ENCODE peak calls at places on chromosomes 7 and 10, in eight cellular contexts. One of them, this sample, is unnamed.
A peak's percentile ranks its signal among the peaks of the same experiment; 100 is the strongest.

GRCh38 chr7:80147543-80148376 is 13.1 kb downstream of the GNAI1 start:
- DNase-seq in A549: peak; percentile 47
- DNase-seq in hepatocyte: no peak
- DNase-seq in sigmoid colon: no peak
- DNase-seq in cardiac fibroblast: peak; percentile 94
- DNase-seq in AG09309: peak; percentile 86
- DNase-seq in fibroblast of lung: peak; percentile 93
- DNase-seq in fibroblast of mammary gland: peak; percentile 93
- DNase-seq in this sample: peak; percentile 69

GRCh38 chr10:7593068-7593467 is 73.7 kb downstream of the ITIH5 start:
- DNase-seq in A549: no peak
- DNase-seq in hepatocyte: no peak
- DNase-seq in sigmoid colon: peak; percentile 92
- DNase-seq in cardiac fibroblast: no peak
- DNase-seq in AG09309: no peak
- DNase-seq in fibroblast of lung: peak; percentile 39
- DNase-seq in fibroblast of mammary gland: no peak
- DNase-seq in this sample: no peak

GRCh38 chr7:7895004-7895650 is 73.5 kb upstream of the GLCCI1 start:
- DNase-seq in A549: no peak
- DNase-seq in hepatocyte: no peak
- DNase-seq in sigmoid colon: no peak
- DNase-seq in cardiac fibroblast: no peak
- DNase-seq in AG09309: no peak
- DNase-seq in fibroblast of lung: no peak
- DNase-seq in fibroblast of mammary gland: no peak
- DNase-seq in this sample: no peak

GRCh38 chr7:31122649-31123058 is 70.5 kb downstream of the ADCYAP1R1 start:
- DNase-seq in A549: peak; percentile 76
- DNase-seq in hepatocyte: peak; percentile 86
- DNase-seq in sigmoid colon: peak; percentile 86
- DNase-seq in cardiac fibroblast: peak; percentile 95
- DNase-seq in AG09309: peak; percentile 71
- DNase-seq in fibroblast of lung: peak; percentile 93
- DNase-seq in fibroblast of mammary gland: peak; percentile 90
- DNase-seq in this sample: peak; percentile 83

GRCh38 chr7:19930051-19930450 is 156.6 kb upstream of the TMEM196 start:
- DNase-seq in A549: no peak
- DNase-seq in hepatocyte: no peak
- DNase-seq in sigmoid colon: no peak
- DNase-seq in cardiac fibroblast: no peak
- DNase-seq in AG09309: no peak
- DNase-seq in fibroblast of lung: no peak
- DNase-seq in fibroblast of mammary gland: no peak
- DNase-seq in this sample: no peak

GRCh38 chr10:117462424-117462792 is 80.1 kb upstream of the EMX2 start:
- DNase-seq in A549: no peak
- DNase-seq in hepatocyte: peak; percentile 35
- DNase-seq in sigmoid colon: no peak
- DNase-seq in cardiac fibroblast: peak; percentile 22
- DNase-seq in AG09309: no peak
- DNase-seq in fibroblast of lung: no peak
- DNase-seq in fibroblast of mammary gland: no peak
- DNase-seq in this sample: no peak

GRCh38 chr7:154860621-154861375 is 142.1 kb downstream of the PAXIP1 start:
- DNase-seq in A549: no peak
- DNase-seq in hepatocyte: no peak
- DNase-seq in sigmoid colon: peak; percentile 26
- DNase-seq in cardiac fibroblast: no peak
- DNase-seq in AG09309: no peak
- DNase-seq in fibroblast of lung: no peak
- DNase-seq in fibroblast of mammary gland: no peak
- DNase-seq in this sample: no peak

GRCh38 chr10:44759122-44759521 is 152.0 kb upstream of the TMEM72 start:
- DNase-seq in A549: no peak
- DNase-seq in hepatocyte: no peak
- DNase-seq in sigmoid colon: no peak
- DNase-seq in cardiac fibroblast: no peak
- DNase-seq in AG09309: no peak
- DNase-seq in fibroblast of lung: no peak
- DNase-seq in fibroblast of mammary gland: no peak
- DNase-seq in this sample: no peak

GRCh38 chr7:79096361-79096805 is 357.1 kb downstream of the MAGI2 start:
- DNase-seq in A549: no peak
- DNase-seq in hepatocyte: no peak
- DNase-seq in sigmoid colon: no peak
- DNase-seq in cardiac fibroblast: no peak
- DNase-seq in AG09309: no peak
- DNase-seq in fibroblast of lung: no peak
- DNase-seq in fibroblast of mammary gland: peak; percentile 25
- DNase-seq in this sample: no peak

GRCh38 chr10:1119027-1119426 is 62.8 kb downstream of the WDR37 start:
- DNase-seq in A549: no peak
- DNase-seq in hepatocyte: no peak
- DNase-seq in sigmoid colon: no peak
- DNase-seq in cardiac fibroblast: no peak
- DNase-seq in AG09309: no peak
- DNase-seq in fibroblast of lung: no peak
- DNase-seq in fibroblast of mammary gland: no peak
- DNase-seq in this sample: no peak

DNA sequence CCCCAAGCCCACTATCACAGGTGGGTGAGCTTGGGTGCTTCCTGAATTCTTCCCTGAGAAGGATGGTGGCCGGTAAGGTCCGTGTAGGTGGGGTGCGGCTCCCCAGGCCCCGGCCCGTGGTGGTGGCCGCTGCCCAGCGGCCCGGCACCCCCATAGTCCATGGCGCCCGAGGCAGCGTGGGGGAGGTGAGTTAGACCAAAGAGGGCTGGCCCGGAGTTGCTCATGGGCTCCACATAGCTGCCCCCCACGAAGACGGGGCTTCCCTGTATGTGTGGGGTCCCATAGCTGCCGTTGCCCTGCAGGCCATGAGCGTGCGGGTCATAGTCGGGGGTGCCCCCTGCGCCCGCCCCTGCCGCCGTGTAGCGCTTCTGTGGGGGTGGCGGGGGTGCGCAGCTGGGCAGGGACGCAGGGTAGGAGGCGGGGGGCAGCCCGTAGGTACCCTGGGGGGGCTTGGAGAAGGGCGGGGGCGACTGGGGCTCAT is 5.5 kb upstream of the HOXA2 start:
- DNase-seq in A549: no peak
- DNase-seq in hepatocyte: no peak
- DNase-seq in sigmoid colon: peak; percentile 71
- DNase-seq in cardiac fibroblast: no peak
- DNase-seq in AG09309: no peak
- DNase-seq in fibroblast of lung: no peak
- DNase-seq in fibroblast of mammary gland: no peak
- DNase-seq in this sample: no peak
- H3K4me3 ChIP-seq in A549: no peak overlapping the region
- H3K4me3 ChIP-seq in hepatocyte: no peak overlapping the region
- H3K4me3 ChIP-seq in sigmoid colon: peak overlapping the region; percentile 32
- H3K4me3 ChIP-seq in cardiac fibroblast: no peak overlapping the region
- H3K4me3 ChIP-seq in AG09309: no peak overlapping the region
- H3K4me3 ChIP-seq in fibroblast of lung: peak overlapping the region; percentile 48
- H3K4me3 ChIP-seq in fibroblast of mammary gland: peak overlapping the region; percentile 1
- H3K4me3 ChIP-seq in this sample: peak overlapping the region; percentile 32

GRCh38 chr10:132396495-132397035 is 435 bp upstream of the PWWP2B start:
- DNase-seq in A549: peak; percentile 42
- DNase-seq in hepatocyte: peak; percentile 90
- DNase-seq in sigmoid colon: peak; percentile 85
- DNase-seq in cardiac fibroblast: peak; percentile 48
- DNase-seq in AG09309: no peak
- DNase-seq in fibroblast of lung: peak; percentile 37
- DNase-seq in fibroblast of mammary gland: peak; percentile 14
- DNase-seq in this sample: no peak
- TF ChIP-seq CTCF in A549: peak; percentile 35
- TF ChIP-seq CTCF in hepatocyte: peak; percentile 24
- TF ChIP-seq CTCF in sigmoid colon: no peak
- TF ChIP-seq CTCF in cardiac fibroblast: no peak
- TF ChIP-seq CTCF in AG09309: no peak
- TF ChIP-seq CTCF in fibroblast of lung: no peak
- TF ChIP-seq CTCF in fibroblast of mammary gland: no peak
- TF ChIP-seq CTCF in this sample: peak; percentile 3

DNA sequence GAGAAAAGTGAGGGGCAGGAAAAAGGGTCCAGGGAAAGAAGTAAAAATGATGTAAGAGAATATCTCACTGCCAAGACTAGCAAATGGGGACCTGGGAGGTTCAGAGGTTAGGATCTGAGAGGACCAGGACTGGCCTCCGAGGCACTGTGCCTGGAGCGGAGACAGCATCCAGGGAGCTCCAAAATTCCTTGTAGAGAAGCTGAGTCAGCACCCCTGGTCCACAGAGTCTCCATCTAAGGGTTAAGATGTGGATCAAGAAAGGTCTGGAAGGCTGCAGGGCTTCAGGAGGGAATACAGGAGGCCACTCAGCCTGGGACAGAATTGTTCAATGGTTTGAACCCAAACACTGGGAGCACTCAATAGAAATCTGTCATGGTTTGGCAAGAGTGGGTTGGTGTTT is 30.6 kb downstream of the ZNF503 start:
- DNase-seq in A549: no peak
- DNase-seq in hepatocyte: no peak
- DNase-seq in sigmoid colon: no peak
- DNase-seq in cardiac fibroblast: no peak
- DNase-seq in AG09309: no peak
- DNase-seq in fibroblast of lung: no peak
- DNase-seq in fibroblast of mammary gland: no peak
- DNase-seq in this sample: no peak
- H3K4me3 ChIP-seq in A549: no peak overlapping the region
- H3K4me3 ChIP-seq in hepatocyte: no peak overlapping the region
- H3K4me3 ChIP-seq in sigmoid colon: no peak overlapping the region
- H3K4me3 ChIP-seq in cardiac fibroblast: no peak overlapping the region
- H3K4me3 ChIP-seq in AG09309: no peak overlapping the region
- H3K4me3 ChIP-seq in fibroblast of lung: no peak overlapping the region
- H3K4me3 ChIP-seq in fibroblast of mammary gland: no peak overlapping the region
- H3K4me3 ChIP-seq in this sample: no peak overlapping the region

GRCh38 chr10:121063744-121064143 is 212.6 kb downstream of the WDR11 start:
- DNase-seq in A549: no peak
- DNase-seq in hepatocyte: peak; percentile 77
- DNase-seq in sigmoid colon: no peak
- DNase-seq in cardiac fibroblast: no peak
- DNase-seq in AG09309: no peak
- DNase-seq in fibroblast of lung: no peak
- DNase-seq in fibroblast of mammary gland: no peak
- DNase-seq in this sample: no peak
- TF ChIP-seq CTCF in A549: no peak
- TF ChIP-seq CTCF in hepatocyte: no peak
- TF ChIP-seq CTCF in sigmoid colon: no peak
- TF ChIP-seq CTCF in cardiac fibroblast: no peak
- TF ChIP-seq CTCF in AG09309: no peak
- TF ChIP-seq CTCF in fibroblast of lung: no peak
- TF ChIP-seq CTCF in fibroblast of mammary gland: no peak
- TF ChIP-seq CTCF in this sample: no peak

DNA sequence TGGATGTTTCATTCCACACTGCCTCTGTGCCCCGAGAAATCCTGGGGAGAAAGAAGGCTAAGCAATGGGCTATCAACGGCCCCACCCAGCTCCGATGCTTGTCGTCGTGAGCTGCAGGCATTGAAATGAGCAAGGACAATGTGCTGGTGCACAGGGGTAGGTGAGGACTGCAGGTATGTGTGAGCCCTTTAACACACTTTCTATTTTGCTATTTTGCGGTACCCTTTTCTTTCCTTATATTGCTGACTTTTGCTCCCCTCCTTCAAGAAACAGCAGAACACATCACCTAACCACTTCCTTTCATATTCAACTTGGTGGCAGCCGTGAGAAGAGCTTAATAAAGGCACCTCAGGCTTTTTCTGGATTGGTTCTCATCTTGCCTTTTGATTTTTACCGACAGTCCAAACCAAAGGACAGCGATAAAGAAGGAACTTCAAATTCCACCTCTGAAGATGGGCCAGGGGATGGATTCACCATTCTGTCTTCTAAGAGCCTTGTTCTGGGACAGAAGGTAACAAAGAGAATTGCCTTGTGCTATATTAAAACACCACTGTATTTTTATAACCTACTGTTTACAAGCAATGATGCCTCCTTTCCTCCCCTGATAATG is 39.2 kb downstream of the AIFM2 start:
- DNase-seq in A549: no peak
- DNase-seq in hepatocyte: no peak
- DNase-seq in sigmoid colon: no peak
- DNase-seq in cardiac fibroblast: no peak
- DNase-seq in AG09309: no peak
- DNase-seq in fibroblast of lung: no peak
- DNase-seq in fibroblast of mammary gland: no peak
- DNase-seq in this sample: no peak
- H3K4me3 ChIP-seq in A549: no peak overlapping the region
- H3K4me3 ChIP-seq in hepatocyte: no peak overlapping the region
- H3K4me3 ChIP-seq in sigmoid colon: no peak overlapping the region
- H3K4me3 ChIP-seq in cardiac fibroblast: no peak overlapping the region
- H3K4me3 ChIP-seq in AG09309: no peak overlapping the region
- H3K4me3 ChIP-seq in fibroblast of lung: no peak overlapping the region
- H3K4me3 ChIP-seq in fibroblast of mammary gland: no peak overlapping the region
- H3K4me3 ChIP-seq in this sample: no peak overlapping the region

GRCh38 chr7:47484457-47484856 is 97.5 kb downstream of the TNS3 start:
- DNase-seq in A549: no peak
- DNase-seq in hepatocyte: no peak
- DNase-seq in sigmoid colon: no peak
- DNase-seq in cardiac fibroblast: no peak
- DNase-seq in AG09309: no peak
- DNase-seq in fibroblast of lung: no peak
- DNase-seq in fibroblast of mammary gland: no peak
- DNase-seq in this sample: no peak

GRCh38 chr7:47484923-47485639 is 96.8 kb downstream of the TNS3 start:
- DNase-seq in A549: no peak
- DNase-seq in hepatocyte: no peak
- DNase-seq in sigmoid colon: no peak
- DNase-seq in cardiac fibroblast: no peak
- DNase-seq in AG09309: no peak
- DNase-seq in fibroblast of lung: peak; percentile 24
- DNase-seq in fibroblast of mammary gland: peak; percentile 25
- DNase-seq in this sample: no peak

GRCh38 chr7:47482013-47482761 is 99.7 kb downstream of the TNS3 start:
- DNase-seq in A549: no peak
- DNase-seq in hepatocyte: peak; percentile 78
- DNase-seq in sigmoid colon: no peak
- DNase-seq in cardiac fibroblast: peak; percentile 83
- DNase-seq in AG09309: peak; percentile 74
- DNase-seq in fibroblast of lung: peak; percentile 94
- DNase-seq in fibroblast of mammary gland: peak; percentile 96
- DNase-seq in this sample: peak; percentile 59

GRCh38 chr7:47485640-47486435 is 96.1 kb downstream of the TNS3 start:
- DNase-seq in A549: peak; percentile 42
- DNase-seq in hepatocyte: peak; percentile 72
- DNase-seq in sigmoid colon: no peak
- DNase-seq in cardiac fibroblast: no peak
- DNase-seq in AG09309: no peak
- DNase-seq in fibroblast of lung: peak; percentile 26
- DNase-seq in fibroblast of mammary gland: peak; percentile 29
- DNase-seq in this sample: no peak

DNA sequence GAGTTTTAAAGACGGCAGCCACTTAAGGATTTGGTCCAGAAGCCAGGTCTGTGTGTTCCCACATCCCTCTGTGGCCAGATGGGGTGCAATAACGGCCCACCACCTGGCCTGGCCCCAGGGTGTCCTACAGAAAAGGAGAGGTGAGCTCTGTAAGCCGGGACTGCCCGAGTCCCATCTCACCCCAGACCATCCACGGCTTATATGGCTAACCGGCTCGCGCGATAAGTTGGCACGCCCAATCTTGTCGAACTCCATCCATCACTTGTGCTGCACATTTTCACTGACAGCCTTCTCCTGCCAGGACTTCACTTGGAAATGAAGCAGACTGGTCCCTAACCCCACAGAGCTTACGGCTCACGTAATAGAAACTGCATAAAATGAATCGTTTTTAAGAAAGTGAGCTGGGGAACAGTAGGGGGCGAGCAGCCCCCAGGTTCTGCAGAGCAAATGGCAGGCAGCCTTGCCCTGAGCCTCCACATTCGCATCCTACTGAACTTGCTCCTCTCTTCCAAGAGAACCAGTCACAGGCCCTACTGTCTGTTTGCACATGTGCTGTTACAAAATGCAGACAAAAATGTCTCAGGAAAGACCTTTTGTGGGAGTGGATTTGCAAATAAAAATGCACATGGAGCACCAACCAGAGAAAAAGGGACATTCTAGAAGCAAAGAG is 98.2 kb downstream of the TNS3 start:
- DNase-seq in A549: no peak
- DNase-seq in hepatocyte: no peak
- DNase-seq in sigmoid colon: no peak
- DNase-seq in cardiac fibroblast: peak; percentile 52
- DNase-seq in AG09309: no peak
- DNase-seq in fibroblast of lung: peak; percentile 74
- DNase-seq in fibroblast of mammary gland: peak; percentile 49
- DNase-seq in this sample: no peak
- TF ChIP-seq CTCF in A549: peak; percentile 18
- TF ChIP-seq CTCF in hepatocyte: peak; percentile 36
- TF ChIP-seq CTCF in sigmoid colon: no peak
- TF ChIP-seq CTCF in cardiac fibroblast: peak; percentile 17
- TF ChIP-seq CTCF in AG09309: no peak
- TF ChIP-seq CTCF in fibroblast of lung: peak; percentile 20
- TF ChIP-seq CTCF in fibroblast of mammary gland: peak; percentile 36
- TF ChIP-seq CTCF in this sample: peak; percentile 25

This sample was measured in astrocyte of the cerebellum.